ENCODE peak calls at places on chromosomes 12 and 14, in ten cellular contexts. J is body of pancreas; L is brain microvascular endothelial cell; X is ELR; U is stimulated activated CD4-positive, alpha-beta T cell treated with anti-CD3 and anti-CD28 coated beads, TNF-alpha, amount 100 ng/mL, for 1 hour; S is psoas muscle; D is EL; O is astrocyte; E is posterior cingulate gyrus; A is activated gamma-delta T cell treated with Interleukin-2 at 50 U/mL for 16 hours. T is an unnamed sample.
A peak's percentile ranks its signal among the peaks of the same experiment; 100 is the strongest.

GRCh38 chr12:2794261-2794735 is 472 bp upstream of the FKBP4 start:
- DNase-seq in O (peak; percentile 24), S (peak; percentile 57), X (no peak), D (no peak), L (peak; percentile 22), J (peak; percentile 23), E (no peak), A (no peak), U (no peak), T (no peak)

GRCh38 chr12:25629341-25629740 is 76.3 kb upstream of the LMNTD1 start:
- DNase-seq in D (no peak), L (no peak), O (no peak), X (no peak), E (no peak), S (no peak), J (no peak), A (no peak), U (no peak), T (no peak)

GRCh38 chr12:132649226-132649945 is 30.8 kb downstream of the P2RX2 start:
- DNase-seq in A (no peak), O (no peak), E (no peak), S (no peak), U (no peak), L (no peak), X (no peak), J (no peak), D (no peak), T (no peak)

GRCh38 chr14:50961606-50962259 is 17.4 kb upstream of the PYGL start:
- DNase-seq in S (no peak), X (peak; percentile 91), O (peak; percentile 95), U (no peak), E (no peak), A (no peak), J (peak; percentile 31), L (peak; percentile 86), D (peak; percentile 93), T (no peak)

GRCh38 chr14:92539875-92540274 is 26.3 kb downstream of the RIN3 start:
- DNase-seq in S (peak; percentile 60), A (peak; percentile 31), O (no peak), X (no peak), L (peak; percentile 14), U (no peak), D (no peak), J (no peak), E (no peak), T (no peak)

GRCh38 chr12:6199531-6200265 is 502 bp upstream of the CD9 start:
- DNase-seq in E (no peak), O (no peak), S (peak; percentile 66), A (no peak), L (no peak), X (peak; percentile 48), D (peak; percentile 36), J (peak; percentile 54), U (no peak), T (no peak)

GRCh38 chr12:86283607-86284006 is 27.4 kb upstream of the MGAT4C start:
- DNase-seq in E (no peak), S (no peak), L (no peak), A (no peak), D (no peak), U (no peak), J (no peak), O (no peak), X (no peak), T (no peak)

GRCh38 chr12:116672842-116673516 is 64.9 kb downstream of the SPRING1 start:
- DNase-seq in J (no peak), S (no peak), O (no peak), E (no peak), D (no peak), A (no peak), U (no peak), L (no peak), X (no peak), T (no peak)

GRCh38 chr12:117125769-117126168 is 26.6 kb upstream of the TESC start:
- DNase-seq in A (no peak), U (no peak), L (no peak), J (no peak), S (no peak), D (no peak), X (no peak), O (no peak), E (no peak), T (no peak)

GRCh38 chr12:106747973-106748436 is 26.5 kb upstream of the RIC8B start:
- DNase-seq in E (no peak), D (no peak), J (no peak), L (no peak), X (no peak), S (no peak), A (peak; percentile 27), U (no peak), O (no peak), T (no peak)

GRCh38 chr12:123233505-123234299 is 466 bp downstream of the MTRFR start:
- DNase-seq in L (no peak), O (no peak), U (no peak), E (no peak), D (peak; percentile 17), X (peak; percentile 43), J (no peak), S (no peak), A (no peak), T (no peak)

GRCh38 chr12:18283776-18284175 is 22.5 kb downstream of the PIK3C2G start:
- DNase-seq in O (no peak), X (no peak), J (no peak), U (no peak), D (no peak), E (no peak), A (no peak), S (no peak), L (no peak), T (no peak)

GRCh38 chr14:103056322-103057027 is 874 bp downstream of the CDC42BPB start:
- DNase-seq in D (peak; percentile 85), L (peak; percentile 61), A (no peak), O (peak; percentile 35), X (peak; percentile 88), S (peak; percentile 85), U (no peak), J (peak; percentile 54), E (no peak), T (no peak)

GRCh38 chr12:14619731-14620501 is 52.2 kb upstream of the PLBD1 start:
- DNase-seq in L (no peak), S (no peak), O (no peak), U (no peak), E (no peak), X (no peak), D (no peak), J (peak; percentile 21), A (no peak), T (no peak)

GRCh38 chr12:4159851-4160250 is 113.7 kb upstream of the CCND2 start:
- DNase-seq in E (no peak), S (no peak), A (no peak), O (no peak), J (no peak), U (no peak), D (no peak), L (no peak), X (no peak), T (no peak)

GRCh38 chr12:67788118-67788517 is 139.6 kb downstream of the DYRK2 start:
- DNase-seq in U (no peak), A (no peak), L (no peak), S (no peak), D (no peak), X (no peak), J (no peak), E (no peak), O (no peak), T (no peak)

GRCh38 chr12:12384601-12385321 is 27.9 kb downstream of the BORCS5 start:
- DNase-seq in S (no peak), L (no peak), J (no peak), D (no peak), X (no peak), O (no peak), U (no peak), A (peak; percentile 34), E (no peak), T (no peak)

GRCh38 chr12:2145433-2145832 is 92.6 kb downstream of the CACNA1C start:
- DNase-seq in S (no peak), U (no peak), L (no peak), X (no peak), A (no peak), D (no peak), O (no peak), E (no peak), J (no peak), T (no peak)

GRCh38 chr14:105602243-105602750 is 75.9 kb downstream of the TMEM121 start:
- DNase-seq in U (no peak), E (no peak), A (no peak), D (no peak), O (no peak), L (no peak), J (no peak), X (no peak), S (no peak), T (no peak)

GRCh38 chr14:54127526-54127925 is 170.9 kb upstream of the BMP4 start:
- DNase-seq in D (peak; percentile 18), S (no peak), U (no peak), A (no peak), L (peak; percentile 48), E (no peak), J (no peak), X (no peak), O (peak; percentile 52), T (no peak)

GRCh38 chr12:43964022-43964421 is 128.1 kb downstream of the TMEM117 start:
- DNase-seq in O (no peak), A (no peak), E (no peak), D (no peak), J (no peak), S (no peak), U (no peak), L (no peak), X (no peak), T (no peak)

GRCh38 chr12:46693034-46693433 is 132.8 kb downstream of the SLC38A4 start:
- DNase-seq in L (no peak), D (no peak), U (no peak), J (no peak), E (no peak), S (no peak), O (no peak), X (no peak), A (no peak), T (no peak)

GRCh38 chr12:8508912-8509841 is 4.1 kb upstream of the CLEC4D start:
- DNase-seq in J (no peak), X (no peak), A (no peak), D (no peak), E (no peak), U (no peak), S (no peak), O (no peak), L (no peak), T (no peak)

GRCh38 chr12:18882690-18883089 is 144.8 kb downstream of the CAPZA3 start:
- DNase-seq in O (no peak), A (no peak), X (no peak), J (no peak), L (no peak), S (no peak), U (no peak), E (no peak), D (no peak), T (no peak)

GRCh38 chr14:24392327-24393098 is 6.3 kb upstream of the NYNRIN start:
- DNase-seq in D (peak; percentile 69), O (peak; percentile 46), A (no peak), J (no peak), E (no peak), U (no peak), L (peak; percentile 75), X (peak; percentile 51), S (no peak), T (no peak)

GRCh38 chr12:10722502-10722904 is 620 bp downstream of the YBX3 start:
- DNase-seq in J (peak; percentile 66), D (peak; percentile 69), L (peak; percentile 28), U (no peak), A (peak; percentile 37), S (peak; percentile 80), O (peak; percentile 47), E (no peak), X (peak; percentile 83), T (no peak)

GRCh38 chr12:47560408-47560807 is 145.4 kb downstream of the RPAP3 start:
- DNase-seq in L (no peak), U (no peak), O (no peak), J (no peak), E (no peak), S (no peak), A (no peak), D (no peak), X (no peak), T (no peak)

GRCh38 chr12:63904653-63905052 is 60.2 kb downstream of the SRGAP1 start:
- DNase-seq in J (no peak), D (no peak), L (no peak), U (no peak), X (peak; percentile 46), E (no peak), A (no peak), O (no peak), S (no peak), T (no peak)

T was measured in NCI-H1048.